ENCODE peak calls at places on chromosomes 11 and 22, in nine cellular contexts. Z, M, F, A, Q, G, W, V and I are unnamed samples.
A peak's percentile ranks its signal among the peaks of the same experiment; 100 is the strongest.

GRCh38 chr11:131888230-131888826 is 517.9 kb downstream of the NTM start:
- DNase-seq in Z (no peak), M (peak; percentile 33), F (peak; percentile 27), A (no peak), Q (no peak), G (no peak), W (no peak), V (no peak), I (no peak)

GRCh38 chr11:124900464-124900863 is 2.8 kb upstream of the ROBO4 start:
- DNase-seq in Z (peak; percentile 56), M (peak; percentile 75), F (peak; percentile 89), A (peak; percentile 71), Q (no peak), G (no peak), W (peak; percentile 41), V (peak; percentile 52), I (peak; percentile 28)

GRCh38 chr11:84719935-84720577 is 907.1 kb downstream of the DLG2 start:
- DNase-seq in Z (peak; percentile 22), M (no peak), F (no peak), A (no peak), Q (peak; percentile 17), G (peak; percentile 7), W (no peak), V (peak; percentile 84), I (no peak)

GRCh38 chr11:111429066-111429506 is 50.0 kb upstream of the POU2AF1 start:
- DNase-seq in Z (peak; percentile 42), M (peak; percentile 23), F (no peak), A (peak; percentile 81), Q (peak; percentile 86), G (peak; percentile 77), W (no peak), V (peak; percentile 87), I (peak; percentile 53)

GRCh38 chr22:31838917-31839316 is 85.1 kb downstream of the DEPDC5 start:
- DNase-seq in Z (no peak), M (no peak), F (peak; percentile 63), A (no peak), Q (no peak), G (no peak), W (no peak), V (no peak), I (no peak)

GRCh38 chr22:25970996-25971811 is 198.1 kb upstream of the SEZ6L start:
- DNase-seq in Z (no peak), M (no peak), F (no peak), A (no peak), Q (no peak), G (no peak), W (no peak), V (peak; percentile 87), I (no peak)

GRCh38 chr11:123330471-123330870 is 99.6 kb upstream of the GRAMD1B start:
- DNase-seq in Z (no peak), M (peak; percentile 7), F (no peak), A (no peak), Q (no peak), G (no peak), W (no peak), V (no peak), I (no peak)

GRCh38 chr11:3994030-3994640 is 100.5 kb upstream of the RRM1 start:
- DNase-seq in Z (no peak), M (peak; percentile 19), F (peak; percentile 12), A (no peak), Q (no peak), G (no peak), W (no peak), V (no peak), I (no peak)

GRCh38 chr11:116543099-116543498 is 229.7 kb downstream of the BUD13 start:
- DNase-seq in Z (no peak), M (no peak), F (no peak), A (peak; percentile 2), Q (no peak), G (no peak), W (no peak), V (peak; percentile 13), I (no peak)

GRCh38 chr11:65917434-65918210 is 1.2 kb downstream of the C11orf68 start:
- DNase-seq in Z (no peak), M (no peak), F (no peak), A (no peak), Q (no peak), G (no peak), W (no peak), V (peak; percentile 46), I (peak; percentile 77)

GRCh38 chr11:65917077-65917433 is 1.8 kb downstream of the C11orf68 start:
- DNase-seq in Z (no peak), M (no peak), F (no peak), A (no peak), Q (no peak), G (no peak), W (no peak), V (peak; percentile 45), I (no peak)

GRCh38 chr11:65915821-65916251 is 3.0 kb downstream of the C11orf68 start:
- DNase-seq in Z (peak; percentile 83), M (peak; percentile 94), F (peak; percentile 95), A (peak; percentile 97), Q (peak; percentile 60), G (peak; percentile 74), W (peak; percentile 98), V (peak; percentile 80), I (peak; percentile 42)

GRCh38 chr11:65916391-65916790 is 2.5 kb downstream of the C11orf68 start:
- DNase-seq in Z (no peak), M (no peak), F (no peak), A (no peak), Q (no peak), G (no peak), W (no peak), V (peak; percentile 39), I (no peak)

GRCh38 chr11:65915101-65915820 is 3.6 kb downstream of the C11orf68 start:
- DNase-seq in Z (no peak), M (no peak), F (no peak), A (no peak), Q (no peak), G (no peak), W (no peak), V (peak; percentile 49), I (no peak)
- H3K27ac ChIP-seq in Z (peak overlapping the region; percentile 34), M (peak overlapping the region; percentile 92), F (peak overlapping the region; percentile 93), A (peak overlapping the region; percentile 99), Q (peak overlapping the region; percentile 54), G (peak overlapping the region; percentile 96), W (peak overlapping the region; percentile 100), V (no peak overlapping the region), I (peak overlapping the region; percentile 46)

DNA sequence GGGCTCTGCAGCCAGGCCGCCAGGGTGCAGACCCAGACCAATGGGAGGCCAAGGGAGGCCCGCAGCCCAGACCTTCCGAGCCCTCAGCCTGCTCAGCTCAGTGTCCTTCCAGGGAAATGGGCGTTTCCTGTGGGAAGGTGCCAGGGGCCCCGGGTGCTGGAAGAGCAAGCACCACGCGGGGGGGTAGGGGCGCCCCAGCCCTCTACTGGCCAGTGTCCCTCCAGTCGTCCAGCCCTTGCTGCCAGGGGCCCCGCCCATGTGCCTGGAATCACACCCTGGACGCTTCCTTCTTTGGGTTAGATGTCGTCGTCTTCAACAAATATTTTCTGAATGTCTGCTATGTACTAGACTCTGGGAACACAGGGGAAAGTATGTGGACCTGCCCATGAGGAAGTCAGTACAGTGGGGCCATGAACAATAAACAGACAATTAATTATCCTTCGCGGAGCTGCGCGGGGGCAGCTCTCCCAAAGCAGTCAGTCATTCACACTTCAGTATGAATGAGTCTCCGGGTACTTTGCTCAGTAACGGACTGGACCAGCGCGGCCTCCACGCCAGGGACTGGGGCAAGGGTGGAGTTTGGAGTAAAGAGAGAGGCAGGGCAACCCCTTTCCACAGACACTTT is 60.2 kb downstream of the CDKN1C start:
- DNase-seq in Z (peak; percentile 87), M (peak; percentile 15), F (peak; percentile 18), A (peak; percentile 97), Q (peak; percentile 66), G (peak; percentile 76), W (no peak), V (no peak), I (peak; percentile 37)
- TF ChIP-seq CTCF in Z (no peak), M (no peak), F (no peak), A (peak; percentile 22), Q (no peak), G (no peak), W (no peak), V (no peak), I (no peak)

DNA sequence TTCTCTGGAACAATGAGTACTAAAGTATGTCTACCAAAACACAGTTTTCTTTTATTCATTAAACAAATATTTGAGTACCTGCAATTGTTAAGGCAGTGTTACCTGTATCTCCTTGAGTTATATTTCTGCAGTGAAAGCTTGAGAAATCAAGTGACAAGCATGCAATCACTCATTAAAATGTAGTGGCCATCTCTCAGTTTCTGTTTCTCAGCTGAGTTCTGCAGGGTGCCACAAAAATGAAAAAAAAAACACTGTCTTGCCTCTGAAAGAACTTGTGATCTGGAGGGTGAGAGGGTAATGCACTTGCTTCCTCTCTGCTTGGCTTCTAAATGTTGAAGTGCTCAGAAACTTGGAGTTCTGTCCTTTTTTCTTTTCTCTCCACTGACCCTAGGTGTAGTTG is 6.8 kb downstream of the QSER1 start:
- DNase-seq in Z (no peak), M (no peak), F (no peak), A (no peak), Q (no peak), G (no peak), W (no peak), V (no peak), I (no peak)
- H3K27ac ChIP-seq in Z (no peak overlapping the region), M (no peak overlapping the region), F (no peak overlapping the region), A (no peak overlapping the region), Q (no peak overlapping the region), G (no peak overlapping the region), W (no peak overlapping the region), V (no peak overlapping the region), I (no peak overlapping the region)

GRCh38 chr22:34493471-34493870 is 572.5 kb upstream of the ISX start:
- DNase-seq in Z (no peak), M (no peak), F (no peak), A (no peak), Q (no peak), G (no peak), W (no peak), V (no peak), I (no peak)
- TF ChIP-seq CTCF in Z (no peak), M (no peak), F (no peak), A (no peak), Q (no peak), G (no peak), W (no peak), V (no peak), I (no peak)